ENCODE peak calls at places on chromosomes 5 and 9, in nine cellular contexts. One of them, this sample, is unnamed.

GRCh38 chr9:128818839-128819715 is 777 bp downstream of the ENDOG start:
- DNase-seq in T-helper 1 cell: no peak
- DNase-seq in hypothalamus: no peak
- DNase-seq in foreskin keratinocyte: peak
- DNase-seq in GM13976: peak
- DNase-seq in stimulated activated CD4-positive, alpha-beta T cell treated with anti-CD3 and anti-CD28 coated beads, Interleukin-15, amount 100 ng/mL, for 24 hours: peak
- DNase-seq in PC-9: no peak
- DNase-seq in left cardiac atrium: peak
- DNase-seq in GM06990: peak
- DNase-seq in this sample: peak

GRCh38 chr5:115796656-115797055 is 19.8 kb downstream of the CDO1 start:
- DNase-seq in T-helper 1 cell: no peak
- DNase-seq in hypothalamus: no peak
- DNase-seq in foreskin keratinocyte: no peak
- DNase-seq in GM13976: no peak
- DNase-seq in stimulated activated CD4-positive, alpha-beta T cell treated with anti-CD3 and anti-CD28 coated beads, Interleukin-15, amount 100 ng/mL, for 24 hours: no peak
- DNase-seq in PC-9: no peak
- DNase-seq in left cardiac atrium: no peak
- DNase-seq in GM06990: no peak
- DNase-seq in this sample: no peak

GRCh38 chr5:31811210-31811609 is 172.3 kb downstream of the PDZD2 start:
- DNase-seq in T-helper 1 cell: no peak
- DNase-seq in hypothalamus: no peak
- DNase-seq in foreskin keratinocyte: peak
- DNase-seq in GM13976: no peak
- DNase-seq in stimulated activated CD4-positive, alpha-beta T cell treated with anti-CD3 and anti-CD28 coated beads, Interleukin-15, amount 100 ng/mL, for 24 hours: no peak
- DNase-seq in PC-9: peak
- DNase-seq in left cardiac atrium: no peak
- DNase-seq in GM06990: no peak
- DNase-seq in this sample: no peak

GRCh38 chr5:8905021-8905420 is 640.9 kb downstream of the SEMA5A start:
- DNase-seq in T-helper 1 cell: no peak
- DNase-seq in hypothalamus: no peak
- DNase-seq in foreskin keratinocyte: peak
- DNase-seq in GM13976: no peak
- DNase-seq in stimulated activated CD4-positive, alpha-beta T cell treated with anti-CD3 and anti-CD28 coated beads, Interleukin-15, amount 100 ng/mL, for 24 hours: no peak
- DNase-seq in PC-9: no peak
- DNase-seq in left cardiac atrium: no peak
- DNase-seq in GM06990: no peak
- DNase-seq in this sample: no peak

GRCh38 chr5:135999396-136000139 is 29.2 kb upstream of the TGFBI start:
- DNase-seq in T-helper 1 cell: no peak
- DNase-seq in hypothalamus: no peak
- DNase-seq in foreskin keratinocyte: peak
- DNase-seq in GM13976: no peak
- DNase-seq in stimulated activated CD4-positive, alpha-beta T cell treated with anti-CD3 and anti-CD28 coated beads, Interleukin-15, amount 100 ng/mL, for 24 hours: no peak
- DNase-seq in PC-9: no peak
- DNase-seq in left cardiac atrium: no peak
- DNase-seq in GM06990: no peak
- DNase-seq in this sample: no peak

GRCh38 chr5:2017540-2018389 is 135.0 kb upstream of the IRX4 start:
- DNase-seq in T-helper 1 cell: no peak
- DNase-seq in hypothalamus: no peak
- DNase-seq in foreskin keratinocyte: no peak
- DNase-seq in GM13976: peak
- DNase-seq in stimulated activated CD4-positive, alpha-beta T cell treated with anti-CD3 and anti-CD28 coated beads, Interleukin-15, amount 100 ng/mL, for 24 hours: peak
- DNase-seq in PC-9: no peak
- DNase-seq in left cardiac atrium: no peak
- DNase-seq in GM06990: no peak
- DNase-seq in this sample: peak

GRCh38 chr9:2722715-2723114 is 5.4 kb downstream of the KCNV2 start:
- DNase-seq in T-helper 1 cell: no peak
- DNase-seq in hypothalamus: no peak
- DNase-seq in foreskin keratinocyte: peak
- DNase-seq in GM13976: no peak
- DNase-seq in stimulated activated CD4-positive, alpha-beta T cell treated with anti-CD3 and anti-CD28 coated beads, Interleukin-15, amount 100 ng/mL, for 24 hours: no peak
- DNase-seq in PC-9: no peak
- DNase-seq in left cardiac atrium: no peak
- DNase-seq in GM06990: no peak
- DNase-seq in this sample: no peak

GRCh38 chr5:54718647-54719046 is 201.1 kb downstream of the SNX18 start:
- DNase-seq in T-helper 1 cell: no peak
- DNase-seq in hypothalamus: no peak
- DNase-seq in foreskin keratinocyte: no peak
- DNase-seq in GM13976: no peak
- DNase-seq in stimulated activated CD4-positive, alpha-beta T cell treated with anti-CD3 and anti-CD28 coated beads, Interleukin-15, amount 100 ng/mL, for 24 hours: no peak
- DNase-seq in PC-9: no peak
- DNase-seq in left cardiac atrium: peak
- DNase-seq in GM06990: no peak
- DNase-seq in this sample: peak

GRCh38 chr5:52834320-52834719 is 46.6 kb downstream of the ITGA1 start:
- DNase-seq in T-helper 1 cell: no peak
- DNase-seq in hypothalamus: no peak
- DNase-seq in foreskin keratinocyte: no peak
- DNase-seq in GM13976: no peak
- DNase-seq in stimulated activated CD4-positive, alpha-beta T cell treated with anti-CD3 and anti-CD28 coated beads, Interleukin-15, amount 100 ng/mL, for 24 hours: no peak
- DNase-seq in PC-9: no peak
- DNase-seq in left cardiac atrium: no peak
- DNase-seq in GM06990: no peak
- DNase-seq in this sample: no peak

GRCh38 chr9:136796238-136796774 is at the start of gene CCDC183:
- DNase-seq in T-helper 1 cell: no peak
- DNase-seq in hypothalamus: no peak
- DNase-seq in foreskin keratinocyte: no peak
- DNase-seq in GM13976: no peak
- DNase-seq in stimulated activated CD4-positive, alpha-beta T cell treated with anti-CD3 and anti-CD28 coated beads, Interleukin-15, amount 100 ng/mL, for 24 hours: no peak
- DNase-seq in PC-9: no peak
- DNase-seq in left cardiac atrium: no peak
- DNase-seq in GM06990: no peak
- DNase-seq in this sample: no peak

GRCh38 chr9:126673689-126674364 is 60.1 kb downstream of the LMX1B start:
- DNase-seq in T-helper 1 cell: no peak
- DNase-seq in hypothalamus: no peak
- DNase-seq in foreskin keratinocyte: no peak
- DNase-seq in GM13976: no peak
- DNase-seq in stimulated activated CD4-positive, alpha-beta T cell treated with anti-CD3 and anti-CD28 coated beads, Interleukin-15, amount 100 ng/mL, for 24 hours: no peak
- DNase-seq in PC-9: no peak
- DNase-seq in left cardiac atrium: no peak
- DNase-seq in GM06990: no peak
- DNase-seq in this sample: peak

GRCh38 chr9:6829027-6829426 is 71.3 kb downstream of the KDM4C start:
- DNase-seq in T-helper 1 cell: no peak
- DNase-seq in hypothalamus: no peak
- DNase-seq in foreskin keratinocyte: peak
- DNase-seq in GM13976: no peak
- DNase-seq in stimulated activated CD4-positive, alpha-beta T cell treated with anti-CD3 and anti-CD28 coated beads, Interleukin-15, amount 100 ng/mL, for 24 hours: no peak
- DNase-seq in PC-9: peak
- DNase-seq in left cardiac atrium: no peak
- DNase-seq in GM06990: no peak
- DNase-seq in this sample: no peak

GRCh38 chr9:19216466-19216865 is 14.0 kb upstream of the DENND4C start:
- DNase-seq in T-helper 1 cell: no peak
- DNase-seq in hypothalamus: no peak
- DNase-seq in foreskin keratinocyte: no peak
- DNase-seq in GM13976: no peak
- DNase-seq in stimulated activated CD4-positive, alpha-beta T cell treated with anti-CD3 and anti-CD28 coated beads, Interleukin-15, amount 100 ng/mL, for 24 hours: no peak
- DNase-seq in PC-9: no peak
- DNase-seq in left cardiac atrium: no peak
- DNase-seq in GM06990: no peak
- DNase-seq in this sample: no peak